ENCODE peak calls at places on chromosome X, in seven cellular contexts. One of them, this sample, is unnamed.

GRCh38 chrX:134172588-134173259 is 64.3 kb upstream of the CCDC160 start:
- DNase-seq in iris pigment epithelial cell: no peak
- DNase-seq in activated naive CD4-positive, alpha-beta T cell treated with Interleukin-2 at 50 U/mL for 16 hours: peak
- DNase-seq in retinal pigment epithelial cell: no peak
- DNase-seq in stimulated activated naive B cell treated with anti-CD40 and anti-IgM and Interleukin-4, amounts not matched to agents 10 μg/mL and 1 μg/mL and 100 μg/mL, for 72 hours: peak
- DNase-seq in occipital lobe: peak
- DNase-seq in erythroblast: peak
- DNase-seq in this sample: no peak

GRCh38 chrX:23504540-23504884 is 162.8 kb upstream of the PRDX4 start:
- DNase-seq in iris pigment epithelial cell: no peak
- DNase-seq in activated naive CD4-positive, alpha-beta T cell treated with Interleukin-2 at 50 U/mL for 16 hours: no peak
- DNase-seq in retinal pigment epithelial cell: no peak
- DNase-seq in stimulated activated naive B cell treated with anti-CD40 and anti-IgM and Interleukin-4, amounts not matched to agents 10 μg/mL and 1 μg/mL and 100 μg/mL, for 72 hours: no peak
- DNase-seq in occipital lobe: no peak
- DNase-seq in erythroblast: no peak
- DNase-seq in this sample: no peak

GRCh38 chrX:47217121-47217851 is 1.2 kb upstream of the CDK16 start:
- DNase-seq in iris pigment epithelial cell: peak
- DNase-seq in activated naive CD4-positive, alpha-beta T cell treated with Interleukin-2 at 50 U/mL for 16 hours: peak
- DNase-seq in retinal pigment epithelial cell: no peak
- DNase-seq in stimulated activated naive B cell treated with anti-CD40 and anti-IgM and Interleukin-4, amounts not matched to agents 10 μg/mL and 1 μg/mL and 100 μg/mL, for 72 hours: no peak
- DNase-seq in occipital lobe: no peak
- DNase-seq in erythroblast: peak
- DNase-seq in this sample: no peak

GRCh38 chrX:41733939-41734338 is 10.0 kb downstream of the GPR82 start:
- DNase-seq in iris pigment epithelial cell: no peak
- DNase-seq in activated naive CD4-positive, alpha-beta T cell treated with Interleukin-2 at 50 U/mL for 16 hours: no peak
- DNase-seq in retinal pigment epithelial cell: no peak
- DNase-seq in stimulated activated naive B cell treated with anti-CD40 and anti-IgM and Interleukin-4, amounts not matched to agents 10 μg/mL and 1 μg/mL and 100 μg/mL, for 72 hours: peak
- DNase-seq in occipital lobe: no peak
- DNase-seq in erythroblast: no peak
- DNase-seq in this sample: peak

GRCh38 chrX:98338544-98338943 is 1454.8 kb downstream of the RPA4 start:
- DNase-seq in iris pigment epithelial cell: no peak
- DNase-seq in activated naive CD4-positive, alpha-beta T cell treated with Interleukin-2 at 50 U/mL for 16 hours: no peak
- DNase-seq in retinal pigment epithelial cell: no peak
- DNase-seq in stimulated activated naive B cell treated with anti-CD40 and anti-IgM and Interleukin-4, amounts not matched to agents 10 μg/mL and 1 μg/mL and 100 μg/mL, for 72 hours: no peak
- DNase-seq in occipital lobe: no peak
- DNase-seq in erythroblast: no peak
- DNase-seq in this sample: no peak

GRCh38 chrX:69318651-69319305 is 153.5 kb upstream of the PJA1 start:
- DNase-seq in iris pigment epithelial cell: no peak
- DNase-seq in activated naive CD4-positive, alpha-beta T cell treated with Interleukin-2 at 50 U/mL for 16 hours: no peak
- DNase-seq in retinal pigment epithelial cell: no peak
- DNase-seq in stimulated activated naive B cell treated with anti-CD40 and anti-IgM and Interleukin-4, amounts not matched to agents 10 μg/mL and 1 μg/mL and 100 μg/mL, for 72 hours: no peak
- DNase-seq in occipital lobe: no peak
- DNase-seq in erythroblast: no peak
- DNase-seq in this sample: no peak

GRCh38 chrX:110086162-110086915 is 83.4 kb downstream of the TMEM164 start:
- DNase-seq in iris pigment epithelial cell: peak
- DNase-seq in activated naive CD4-positive, alpha-beta T cell treated with Interleukin-2 at 50 U/mL for 16 hours: no peak
- DNase-seq in retinal pigment epithelial cell: no peak
- DNase-seq in stimulated activated naive B cell treated with anti-CD40 and anti-IgM and Interleukin-4, amounts not matched to agents 10 μg/mL and 1 μg/mL and 100 μg/mL, for 72 hours: no peak
- DNase-seq in occipital lobe: no peak
- DNase-seq in erythroblast: no peak
- DNase-seq in this sample: no peak

GRCh38 chrX:25519258-25519657 is 503.5 kb upstream of the ARX start:
- DNase-seq in iris pigment epithelial cell: peak
- DNase-seq in activated naive CD4-positive, alpha-beta T cell treated with Interleukin-2 at 50 U/mL for 16 hours: no peak
- DNase-seq in retinal pigment epithelial cell: no peak
- DNase-seq in stimulated activated naive B cell treated with anti-CD40 and anti-IgM and Interleukin-4, amounts not matched to agents 10 μg/mL and 1 μg/mL and 100 μg/mL, for 72 hours: no peak
- DNase-seq in occipital lobe: no peak
- DNase-seq in erythroblast: no peak
- DNase-seq in this sample: no peak

GRCh38 chrX:21056636-21057035 is 317.6 kb upstream of the CNKSR2 start:
- DNase-seq in iris pigment epithelial cell: peak
- DNase-seq in activated naive CD4-positive, alpha-beta T cell treated with Interleukin-2 at 50 U/mL for 16 hours: no peak
- DNase-seq in retinal pigment epithelial cell: no peak
- DNase-seq in stimulated activated naive B cell treated with anti-CD40 and anti-IgM and Interleukin-4, amounts not matched to agents 10 μg/mL and 1 μg/mL and 100 μg/mL, for 72 hours: no peak
- DNase-seq in occipital lobe: no peak
- DNase-seq in erythroblast: no peak
- DNase-seq in this sample: no peak

GRCh38 chrX:153909024-153909979 is 4.8 kb downstream of the AVPR2 start:
- DNase-seq in iris pigment epithelial cell: no peak
- DNase-seq in activated naive CD4-positive, alpha-beta T cell treated with Interleukin-2 at 50 U/mL for 16 hours: no peak
- DNase-seq in retinal pigment epithelial cell: no peak
- DNase-seq in stimulated activated naive B cell treated with anti-CD40 and anti-IgM and Interleukin-4, amounts not matched to agents 10 μg/mL and 1 μg/mL and 100 μg/mL, for 72 hours: no peak
- DNase-seq in occipital lobe: no peak
- DNase-seq in erythroblast: peak
- DNase-seq in this sample: no peak

GRCh38 chrX:40773809-40774208 is 38.5 kb upstream of the MED14 start:
- DNase-seq in iris pigment epithelial cell: peak
- DNase-seq in activated naive CD4-positive, alpha-beta T cell treated with Interleukin-2 at 50 U/mL for 16 hours: no peak
- DNase-seq in retinal pigment epithelial cell: no peak
- DNase-seq in stimulated activated naive B cell treated with anti-CD40 and anti-IgM and Interleukin-4, amounts not matched to agents 10 μg/mL and 1 μg/mL and 100 μg/mL, for 72 hours: no peak
- DNase-seq in occipital lobe: no peak
- DNase-seq in erythroblast: no peak
- DNase-seq in this sample: no peak

GRCh38 chrX:5708209-5708608 is 520.5 kb downstream of the NLGN4X start:
- DNase-seq in iris pigment epithelial cell: no peak
- DNase-seq in activated naive CD4-positive, alpha-beta T cell treated with Interleukin-2 at 50 U/mL for 16 hours: no peak
- DNase-seq in retinal pigment epithelial cell: no peak
- DNase-seq in stimulated activated naive B cell treated with anti-CD40 and anti-IgM and Interleukin-4, amounts not matched to agents 10 μg/mL and 1 μg/mL and 100 μg/mL, for 72 hours: no peak
- DNase-seq in occipital lobe: no peak
- DNase-seq in erythroblast: no peak
- DNase-seq in this sample: no peak

GRCh38 chrX:69060631-69061408 is 104.4 kb downstream of the PJA1 start:
- DNase-seq in iris pigment epithelial cell: peak
- DNase-seq in activated naive CD4-positive, alpha-beta T cell treated with Interleukin-2 at 50 U/mL for 16 hours: no peak
- DNase-seq in retinal pigment epithelial cell: no peak
- DNase-seq in stimulated activated naive B cell treated with anti-CD40 and anti-IgM and Interleukin-4, amounts not matched to agents 10 μg/mL and 1 μg/mL and 100 μg/mL, for 72 hours: no peak
- DNase-seq in occipital lobe: no peak
- DNase-seq in erythroblast: no peak
- DNase-seq in this sample: no peak

GRCh38 chrX:129139837-129140679 is 383.2 kb downstream of the SMARCA1 start:
- DNase-seq in iris pigment epithelial cell: peak
- DNase-seq in activated naive CD4-positive, alpha-beta T cell treated with Interleukin-2 at 50 U/mL for 16 hours: no peak
- DNase-seq in retinal pigment epithelial cell: no peak
- DNase-seq in stimulated activated naive B cell treated with anti-CD40 and anti-IgM and Interleukin-4, amounts not matched to agents 10 μg/mL and 1 μg/mL and 100 μg/mL, for 72 hours: no peak
- DNase-seq in occipital lobe: no peak
- DNase-seq in erythroblast: no peak
- DNase-seq in this sample: no peak

GRCh38 chrX:137574784-137575298 is 8.9 kb downstream of the ZIC3 start:
- DNase-seq in iris pigment epithelial cell: no peak
- DNase-seq in activated naive CD4-positive, alpha-beta T cell treated with Interleukin-2 at 50 U/mL for 16 hours: no peak
- DNase-seq in retinal pigment epithelial cell: no peak
- DNase-seq in stimulated activated naive B cell treated with anti-CD40 and anti-IgM and Interleukin-4, amounts not matched to agents 10 μg/mL and 1 μg/mL and 100 μg/mL, for 72 hours: no peak
- DNase-seq in occipital lobe: no peak
- DNase-seq in erythroblast: no peak
- DNase-seq in this sample: no peak

GRCh38 chrX:103628386-103629290 is at the start of gene TCEAL1:
- DNase-seq in iris pigment epithelial cell: peak
- DNase-seq in activated naive CD4-positive, alpha-beta T cell treated with Interleukin-2 at 50 U/mL for 16 hours: peak
- DNase-seq in retinal pigment epithelial cell: no peak
- DNase-seq in stimulated activated naive B cell treated with anti-CD40 and anti-IgM and Interleukin-4, amounts not matched to agents 10 μg/mL and 1 μg/mL and 100 μg/mL, for 72 hours: no peak
- DNase-seq in occipital lobe: peak
- DNase-seq in erythroblast: peak
- DNase-seq in this sample: peak

GRCh38 chrX:133246921-133247320 is 28.8 kb upstream of the TFDP3 start:
- DNase-seq in iris pigment epithelial cell: no peak
- DNase-seq in activated naive CD4-positive, alpha-beta T cell treated with Interleukin-2 at 50 U/mL for 16 hours: no peak
- DNase-seq in retinal pigment epithelial cell: no peak
- DNase-seq in stimulated activated naive B cell treated with anti-CD40 and anti-IgM and Interleukin-4, amounts not matched to agents 10 μg/mL and 1 μg/mL and 100 μg/mL, for 72 hours: no peak
- DNase-seq in occipital lobe: no peak
- DNase-seq in erythroblast: no peak
- DNase-seq in this sample: no peak

GRCh38 chrX:54695816-54696487 is 102.1 kb downstream of the ITIH6 start:
- DNase-seq in iris pigment epithelial cell: no peak
- DNase-seq in activated naive CD4-positive, alpha-beta T cell treated with Interleukin-2 at 50 U/mL for 16 hours: no peak
- DNase-seq in retinal pigment epithelial cell: no peak
- DNase-seq in stimulated activated naive B cell treated with anti-CD40 and anti-IgM and Interleukin-4, amounts not matched to agents 10 μg/mL and 1 μg/mL and 100 μg/mL, for 72 hours: peak
- DNase-seq in occipital lobe: no peak
- DNase-seq in erythroblast: no peak
- DNase-seq in this sample: peak

GRCh38 chrX:68914337-68914989 is 85.6 kb downstream of the EFNB1 start:
- DNase-seq in iris pigment epithelial cell: no peak
- DNase-seq in activated naive CD4-positive, alpha-beta T cell treated with Interleukin-2 at 50 U/mL for 16 hours: no peak
- DNase-seq in retinal pigment epithelial cell: no peak
- DNase-seq in stimulated activated naive B cell treated with anti-CD40 and anti-IgM and Interleukin-4, amounts not matched to agents 10 μg/mL and 1 μg/mL and 100 μg/mL, for 72 hours: no peak
- DNase-seq in occipital lobe: no peak
- DNase-seq in erythroblast: no peak
- DNase-seq in this sample: no peak

GRCh38 chrX:132044953-132045352 is 21.9 kb downstream of the STK26 start:
- DNase-seq in iris pigment epithelial cell: no peak
- DNase-seq in activated naive CD4-positive, alpha-beta T cell treated with Interleukin-2 at 50 U/mL for 16 hours: no peak
- DNase-seq in retinal pigment epithelial cell: no peak
- DNase-seq in stimulated activated naive B cell treated with anti-CD40 and anti-IgM and Interleukin-4, amounts not matched to agents 10 μg/mL and 1 μg/mL and 100 μg/mL, for 72 hours: no peak
- DNase-seq in occipital lobe: no peak
- DNase-seq in erythroblast: peak
- DNase-seq in this sample: no peak

GRCh38 chrX:108270739-108271396 is 167.4 kb downstream of the COL4A6 start:
- DNase-seq in iris pigment epithelial cell: peak
- DNase-seq in activated naive CD4-positive, alpha-beta T cell treated with Interleukin-2 at 50 U/mL for 16 hours: no peak
- DNase-seq in retinal pigment epithelial cell: no peak
- DNase-seq in stimulated activated naive B cell treated with anti-CD40 and anti-IgM and Interleukin-4, amounts not matched to agents 10 μg/mL and 1 μg/mL and 100 μg/mL, for 72 hours: no peak
- DNase-seq in occipital lobe: no peak
- DNase-seq in erythroblast: no peak
- DNase-seq in this sample: no peak

GRCh38 chrX:23907106-23907495 is 637 bp downstream of the APOO start:
- DNase-seq in iris pigment epithelial cell: no peak
- DNase-seq in activated naive CD4-positive, alpha-beta T cell treated with Interleukin-2 at 50 U/mL for 16 hours: no peak
- DNase-seq in retinal pigment epithelial cell: no peak
- DNase-seq in stimulated activated naive B cell treated with anti-CD40 and anti-IgM and Interleukin-4, amounts not matched to agents 10 μg/mL and 1 μg/mL and 100 μg/mL, for 72 hours: no peak
- DNase-seq in occipital lobe: no peak
- DNase-seq in erythroblast: no peak
- DNase-seq in this sample: no peak

GRCh38 chrX:133838761-133839676 is 146.4 kb downstream of the GPC3 start:
- DNase-seq in iris pigment epithelial cell: peak
- DNase-seq in activated naive CD4-positive, alpha-beta T cell treated with Interleukin-2 at 50 U/mL for 16 hours: no peak
- DNase-seq in retinal pigment epithelial cell: no peak
- DNase-seq in stimulated activated naive B cell treated with anti-CD40 and anti-IgM and Interleukin-4, amounts not matched to agents 10 μg/mL and 1 μg/mL and 100 μg/mL, for 72 hours: no peak
- DNase-seq in occipital lobe: no peak
- DNase-seq in erythroblast: peak
- DNase-seq in this sample: no peak

This sample was measured in GM19239.